ENCODE peak calls at places on chromosomes 3 and 15, in five cellular contexts. B is fibroblast of lung, G is astrocyte, A is colonic mucosa, S is neural progenitor cell. L is an unnamed sample.
A peak's percentile ranks its signal among the peaks of the same experiment; 100 is the strongest.

GRCh38 chr3:152202976-152203626 is 65.6 kb upstream of the MBNL1 start:
- DNase-seq in G (no peak), S (no peak), B (peak; percentile 9), A (peak; percentile 59), L (no peak)

GRCh38 chr3:167304077-167304476 is 76.0 kb downstream of the ZBBX start:
- DNase-seq in B (no peak), S (peak; percentile 7), A (no peak), G (no peak), L (no peak)

GRCh38 chr15:29045717-29046116 is 159.9 kb downstream of the APBA2 start:
- DNase-seq in B (peak; percentile 37), G (peak; percentile 68), S (no peak), A (no peak), L (no peak)

GRCh38 chr3:32837366-32837765 is 19.6 kb downstream of the TRIM71 start:
- DNase-seq in B (no peak), G (no peak), A (no peak), S (no peak), L (no peak)

GRCh38 chr15:69666441-69666882 is 213.8 kb downstream of the RPLP1 start:
- DNase-seq in S (no peak), G (peak; percentile 60), B (peak; percentile 9), A (no peak), L (no peak)

GRCh38 chr3:96071107-96071506 is 743.3 kb upstream of the EPHA6 start:
- DNase-seq in A (no peak), B (no peak), S (no peak), G (no peak), L (no peak)

GRCh38 chr3:45644467-45645201 is 44.6 kb upstream of the SACM1L start:
- DNase-seq in A (no peak), S (no peak), B (peak; percentile 82), G (peak; percentile 90), L (peak; percentile 29)

GRCh38 chr3:69085543-69086132 is 901 bp downstream of the ARL6IP5 start:
- DNase-seq in S (peak; percentile 29), A (peak; percentile 53), G (no peak), B (peak; percentile 54), L (peak; percentile 47)

GRCh38 chr15:55661431-55661830 is 73.3 kb upstream of the PYGO1 start:
- DNase-seq in B (peak; percentile 11), S (peak; percentile 65), A (no peak), G (peak; percentile 52), L (no peak)

GRCh38 chr3:182050932-182051331 is 339.2 kb downstream of the SOX2 start:
- DNase-seq in B (no peak), G (no peak), S (no peak), A (no peak), L (no peak)
- H3K4me3 ChIP-seq in B (no peak overlapping the region), G (no peak overlapping the region), S (no peak overlapping the region), A (no peak overlapping the region), L (no peak overlapping the region)

GRCh38 chr3:65597225-65597951 is 441.3 kb downstream of the MAGI1 start:
- DNase-seq in S (peak; percentile 98), B (peak; percentile 45), A (peak; percentile 24), G (peak; percentile 51), L (no peak)
- H3K27ac ChIP-seq in S (peak overlapping the region; percentile 99), B (peak overlapping the region; percentile 19), A (no peak overlapping the region), G (peak overlapping the region; percentile 24), L (no peak overlapping the region)

GRCh38 chr3:195185574-195185973 is 85.4 kb downstream of the XXYLT1 start:
- DNase-seq in S (no peak), B (no peak), G (no peak), A (no peak), L (no peak)
- H3K9ac ChIP-seq in S (no peak overlapping the region), B (no peak overlapping the region), G (no peak overlapping the region), A (no peak overlapping the region), L (no peak overlapping the region)

GRCh38 chr3:197975311-197975710 is 15.3 kb downstream of the LMLN start:
- DNase-seq in S (no peak), A (no peak), B (no peak), G (no peak), L (no peak)

GRCh38 chr3:197974016-197974415 is 14.0 kb downstream of the LMLN start:
- DNase-seq in B (no peak), S (no peak), G (no peak), A (no peak), L (no peak)

GRCh38 chr3:197970588-197970987 is 10.6 kb downstream of the LMLN start:
- DNase-seq in B (no peak), S (no peak), G (no peak), A (no peak), L (no peak)
- H3K4me3 ChIP-seq in B (no peak overlapping the region), S (no peak overlapping the region), G (no peak overlapping the region), A (no peak overlapping the region), L (no peak overlapping the region)

DNA sequence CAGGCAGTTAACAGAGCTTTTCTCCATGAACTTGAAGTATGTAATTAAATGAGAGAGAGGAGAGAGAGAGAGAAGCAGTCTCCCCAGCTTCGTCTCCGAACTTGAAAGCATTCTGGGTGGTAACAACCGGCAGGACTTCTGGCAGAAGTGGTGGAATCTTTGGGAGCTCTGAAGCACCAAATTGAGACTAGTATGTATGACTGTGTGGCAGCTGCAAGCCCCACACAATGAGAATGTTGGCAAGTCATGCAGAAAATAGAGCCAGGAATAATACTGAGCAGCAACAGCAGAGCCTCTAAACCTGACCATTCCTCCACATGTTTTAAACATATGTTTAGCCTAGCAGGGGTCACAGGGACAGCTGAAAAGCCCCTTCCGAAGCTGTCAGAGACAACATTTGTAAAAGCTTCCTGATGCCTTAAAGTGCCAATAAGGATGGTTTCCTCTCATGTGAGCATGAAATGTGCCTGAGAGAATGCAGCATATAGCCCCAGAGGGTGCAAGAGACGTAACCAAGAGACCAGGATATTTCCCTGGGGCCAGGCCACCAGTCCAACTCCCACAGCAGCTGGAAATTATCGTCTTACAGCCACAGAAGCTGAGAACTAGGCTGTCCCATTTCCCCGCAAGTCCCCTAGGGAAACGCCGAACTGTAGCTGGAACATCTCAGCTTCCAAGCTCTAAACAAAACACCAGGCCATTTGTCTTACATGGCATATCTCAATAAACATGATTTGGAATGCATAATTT is 178.5 kb upstream of the CCDC54 start:
- DNase-seq in B (peak; percentile 98), G (peak; percentile 87), S (no peak), A (no peak), L (no peak)
- H3K27ac ChIP-seq in B (peak overlapping the region; percentile 9), G (no peak overlapping the region), S (no peak overlapping the region), A (no peak overlapping the region), L (no peak overlapping the region)

GRCh38 chr15:27268923-27269322 is 297.9 kb downstream of the GABRG3 start:
- DNase-seq in A (no peak), B (no peak), G (no peak), S (no peak), L (no peak)
- H3K9ac ChIP-seq in A (no peak overlapping the region), B (no peak overlapping the region), G (no peak overlapping the region), S (no peak overlapping the region), L (no peak overlapping the region)

DNA sequence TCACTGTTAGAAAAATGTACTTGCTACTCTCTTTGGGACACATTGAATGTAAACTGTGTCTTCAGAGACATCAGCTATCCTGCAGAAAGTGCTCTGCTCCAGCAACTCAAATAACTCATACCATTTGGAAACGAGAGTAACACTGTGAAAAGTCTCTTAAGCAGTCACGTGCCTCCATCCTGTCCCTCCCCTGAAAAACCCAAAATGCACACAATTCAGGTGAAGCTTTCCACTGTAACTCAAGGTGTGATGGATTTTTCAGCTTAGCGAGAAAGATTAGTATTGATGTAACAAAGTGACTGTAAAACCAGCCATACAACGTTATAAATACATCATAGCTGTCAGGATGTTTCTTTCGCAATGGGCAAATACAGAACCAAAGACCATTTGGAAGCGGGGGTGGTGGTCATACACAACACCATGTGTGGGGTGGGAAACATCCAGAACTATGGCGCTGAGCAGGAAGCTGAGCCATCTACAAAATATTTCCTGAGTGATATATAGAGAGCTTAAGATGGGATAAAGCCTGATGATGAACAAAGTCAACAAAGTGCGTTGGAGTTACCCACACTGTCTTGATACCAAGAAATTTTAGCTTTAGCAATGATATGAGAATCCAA is 332.3 kb downstream of the FOXP1 start:
- DNase-seq in B (peak; percentile 82), S (no peak), G (peak; percentile 94), A (no peak), L (no peak)
- H3K4me3 ChIP-seq in B (no peak overlapping the region), S (no peak overlapping the region), G (no peak overlapping the region), A (no peak overlapping the region), L (no peak overlapping the region)

GRCh38 chr3:57967590-57967989 is 40.6 kb upstream of the FLNB start:
- DNase-seq in B (no peak), S (no peak), A (peak; percentile 80), G (no peak), L (no peak)

GRCh38 chr3:57971975-57972374 is 36.2 kb upstream of the FLNB start:
- DNase-seq in B (no peak), S (no peak), G (no peak), A (peak; percentile 98), L (no peak)

GRCh38 chr3:57972421-57973111 is 35.7 kb upstream of the FLNB start:
- DNase-seq in B (no peak), G (no peak), S (no peak), A (peak; percentile 89), L (no peak)

GRCh38 chr3:57966823-57967222 is 41.4 kb upstream of the FLNB start:
- DNase-seq in B (peak; percentile 67), S (no peak), A (no peak), G (no peak), L (no peak)

DNA sequence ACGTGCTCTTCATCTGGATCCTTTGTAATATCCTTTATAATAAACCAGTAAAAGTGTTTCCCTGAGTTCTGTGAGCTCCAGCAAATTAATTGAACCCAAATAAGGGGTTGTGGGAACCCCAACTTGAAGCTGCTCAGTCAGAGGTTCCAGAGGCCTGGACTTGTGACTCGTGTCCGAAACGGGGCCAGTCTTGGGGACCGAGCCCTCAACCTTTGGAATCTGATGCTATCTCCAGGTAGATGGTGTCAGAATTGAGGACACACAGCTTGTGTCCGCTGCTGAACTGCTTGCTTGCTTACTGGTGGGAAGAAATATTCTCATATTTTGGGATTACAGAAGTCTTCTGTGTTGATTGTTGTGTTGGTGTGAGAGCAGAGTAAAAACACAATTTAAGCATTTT is 39.7 kb upstream of the FLNB start:
- DNase-seq in G (no peak), B (no peak), A (no peak), S (no peak), L (no peak)
- H3K27ac ChIP-seq in G (no peak overlapping the region), B (no peak overlapping the region), A (peak overlapping the region; percentile 48), S (no peak overlapping the region), L (no peak overlapping the region)

DNA sequence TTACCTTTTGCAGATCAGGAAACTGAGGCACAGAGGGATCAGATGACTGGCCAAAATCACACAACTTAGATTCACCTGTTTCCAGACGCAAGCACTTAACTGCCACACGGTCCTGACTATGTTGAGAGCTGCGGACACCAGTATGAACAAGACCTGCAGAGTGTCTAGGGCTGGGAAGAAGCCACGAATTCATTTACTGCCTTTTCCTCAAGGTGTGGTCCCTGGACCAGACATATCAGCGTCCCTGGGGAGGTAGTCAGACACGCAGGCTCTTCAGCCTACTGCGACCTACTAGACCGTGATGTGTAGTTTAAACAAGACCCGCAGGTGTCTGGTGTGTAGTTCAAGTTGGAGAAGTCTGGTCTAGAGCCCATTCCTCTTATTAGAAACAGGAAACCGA is 541 bp upstream of the SLC6A11 start:
- DNase-seq in B (no peak), S (no peak), G (no peak), A (no peak), L (no peak)
- H3K9ac ChIP-seq in B (no peak overlapping the region), S (no peak overlapping the region), G (no peak overlapping the region), A (no peak overlapping the region), L (no peak overlapping the region)